ENCODE peak calls at places on chromosomes 11 and 22, in five cellular contexts. W, T, O, N and E are unnamed samples.

GRCh38 chr11:65355013-65355775 is 643 bp downstream of the TIGD3 start:
- DNase-seq in W (no peak), T (peak), O (peak), N (no peak), E (no peak)

GRCh38 chr11:47189100-47189834 is 3.0 kb upstream of the PACSIN3 start:
- DNase-seq in W (no peak), T (no peak), O (peak), N (no peak), E (peak)

GRCh38 chr22:31091106-31091975 is 10.2 kb downstream of the SMTN start:
- DNase-seq in W (no peak), T (no peak), O (no peak), N (no peak), E (no peak)

GRCh38 chr11:35511666-35512065 is 13.8 kb downstream of the PAMR1 start:
- DNase-seq in W (no peak), T (no peak), O (no peak), N (no peak), E (peak)

GRCh38 chr11:44611088-44611487 is 45.6 kb downstream of the CD82 start:
- DNase-seq in W (no peak), T (no peak), O (no peak), N (no peak), E (no peak)

GRCh38 chr11:8531312-8531711 is 62.7 kb downstream of the STK33 start:
- DNase-seq in W (no peak), T (no peak), O (no peak), N (no peak), E (no peak)

GRCh38 chr11:125282596-125282914 is 118.0 kb downstream of the PKNOX2 start:
- DNase-seq in W (no peak), T (no peak), O (no peak), N (no peak), E (no peak)

GRCh38 chr11:103683581-103683980 is 352.9 kb upstream of the DDI1 start:
- DNase-seq in W (peak), T (no peak), O (no peak), N (no peak), E (no peak)

GRCh38 chr22:39537981-39538380 is 5.4 kb upstream of the RPS19BP1 start:
- DNase-seq in W (no peak), T (no peak), O (no peak), N (no peak), E (no peak)

GRCh38 chr11:107669156-107669740 is 42.6 kb downstream of the SLN start:
- DNase-seq in W (no peak), T (no peak), O (no peak), N (no peak), E (no peak)

GRCh38 chr11:23540101-23540561 is 679.9 kb upstream of the CCDC179 start:
- DNase-seq in W (peak), T (peak), O (peak), N (peak), E (peak)

DNA sequence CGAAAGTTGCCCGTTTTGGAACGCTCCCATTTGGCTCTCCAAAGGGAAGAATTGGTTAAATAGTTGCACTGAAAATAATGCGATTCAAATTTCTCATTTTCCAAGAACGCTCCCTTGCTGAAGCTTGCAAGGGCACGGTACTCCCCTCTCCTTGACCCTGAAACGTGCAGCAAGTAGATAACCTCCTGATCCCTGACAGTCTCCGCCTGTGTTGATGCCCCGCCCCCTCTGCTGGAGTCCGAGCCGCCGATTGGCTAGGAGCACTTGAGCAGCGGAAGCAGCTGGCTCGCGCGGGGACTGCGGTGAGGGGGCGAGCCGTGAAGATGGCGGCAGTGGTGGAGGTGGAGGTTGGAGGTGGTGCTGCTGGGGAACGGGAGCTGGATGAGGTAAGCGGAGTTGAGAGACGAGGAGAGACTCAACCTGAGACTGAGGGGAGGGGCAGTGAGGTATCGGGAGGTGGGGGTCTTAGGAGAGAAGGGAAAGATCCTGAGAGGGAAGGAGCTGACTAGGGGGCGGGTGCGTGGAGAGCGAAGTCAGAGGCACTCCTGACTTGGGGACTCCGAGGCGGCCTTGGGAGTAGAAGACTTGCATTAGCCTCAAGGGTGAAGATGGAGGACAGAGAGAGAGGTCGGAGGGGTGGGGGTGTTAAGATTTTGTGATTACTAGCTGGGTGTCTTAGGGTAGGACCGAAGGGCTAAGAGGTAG is at the start of gene RNF121:
- DNase-seq in W (peak), T (peak), O (peak), N (peak), E (peak)
- TF ChIP-seq POLR2A in W (no peak), T (peak), O (peak), N (peak), E (peak)

GRCh38 chr11:120230433-120231071 is 9.4 kb upstream of the POU2F3 start:
- DNase-seq in W (no peak), T (no peak), O (no peak), N (no peak), E (no peak)

GRCh38 chr11:120228794-120229384 is 11.1 kb upstream of the POU2F3 start:
- DNase-seq in W (no peak), T (peak), O (no peak), N (no peak), E (no peak)

GRCh38 chr11:120227228-120227852 is 12.6 kb upstream of the POU2F3 start:
- DNase-seq in W (no peak), T (no peak), O (no peak), N (no peak), E (no peak)

GRCh38 chr11:120231963-120232362 is 8.0 kb upstream of the POU2F3 start:
- DNase-seq in W (no peak), T (no peak), O (no peak), N (no peak), E (no peak)

DNA sequence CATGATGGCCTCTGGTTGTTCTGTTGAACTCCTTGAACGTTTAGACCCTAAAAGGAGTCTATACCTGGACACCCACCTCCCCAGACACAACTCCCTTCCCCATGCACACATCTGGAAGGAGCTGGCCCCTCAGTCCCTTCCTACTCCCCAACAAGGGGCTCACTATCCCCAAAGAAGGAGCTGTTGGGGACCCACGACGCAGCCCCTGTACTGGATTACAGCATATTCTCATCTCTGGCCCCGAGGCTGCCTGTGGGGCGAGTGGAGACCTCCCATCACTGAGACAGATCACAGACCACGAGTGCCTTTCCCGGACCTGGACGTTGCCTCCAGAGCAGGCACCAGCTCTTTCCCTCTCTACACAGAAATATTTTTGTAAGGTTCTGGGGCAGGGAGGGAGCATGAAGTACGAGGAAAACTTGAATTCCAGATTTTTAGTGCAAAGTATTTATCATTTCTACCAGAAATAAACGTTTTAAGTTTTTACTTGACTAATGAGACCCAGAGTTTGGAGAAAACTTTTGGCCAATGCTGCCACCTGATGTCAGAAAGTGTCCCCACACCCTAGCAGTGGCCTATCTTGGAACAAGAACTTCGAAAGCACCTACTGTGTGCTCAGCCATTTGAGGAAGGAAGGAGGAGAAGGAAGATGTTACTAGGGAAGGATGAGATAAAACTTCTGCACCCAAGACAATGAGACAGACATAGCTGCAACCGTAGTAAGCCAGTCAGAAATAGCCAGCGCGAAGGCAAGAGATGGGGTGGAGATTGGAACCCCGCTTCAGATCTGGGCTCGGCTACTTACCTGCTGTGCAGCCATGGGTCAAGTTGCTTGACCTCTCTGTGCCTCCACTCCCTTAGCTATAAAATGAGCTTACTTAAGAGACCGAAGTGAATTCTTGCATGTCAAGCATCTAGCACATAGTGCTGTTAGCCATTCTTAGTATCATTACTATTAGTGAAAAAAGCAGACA is 10.2 kb upstream of the POU2F3 start:
- DNase-seq in W (peak), T (peak), O (peak), N (no peak), E (no peak)
- TF ChIP-seq JUN in W (no peak), T (no peak), O (no peak), N (no peak), E (no peak)

GRCh38 chr22:24809331-24809730 is 3.3 kb downstream of the SGSM1 start:
- DNase-seq in W (no peak), T (no peak), O (no peak), N (no peak), E (no peak)

GRCh38 chr22:24807284-24807950 is 1.4 kb downstream of the SGSM1 start:
- DNase-seq in W (no peak), T (no peak), O (no peak), N (no peak), E (peak)

GRCh38 chr22:24803064-24803542 is 2.9 kb upstream of the SGSM1 start:
- DNase-seq in W (peak), T (peak), O (peak), N (peak), E (peak)

GRCh38 chr22:24806663-24807001 is 621 bp downstream of the SGSM1 start:
- DNase-seq in W (no peak), T (no peak), O (no peak), N (no peak), E (no peak)

GRCh38 chr22:24805790-24806662 is at the start of gene SGSM1:
- DNase-seq in W (peak), T (peak), O (peak), N (peak), E (peak)
- TF ChIP-seq POLR2A in W (no peak), T (no peak), O (no peak), N (peak), E (peak)

GRCh38 chr11:16610738-16611388 is 127.6 kb upstream of the C11orf58 start:
- DNase-seq in W (no peak), T (no peak), O (no peak), N (no peak), E (no peak)

GRCh38 chr11:16612801-16613400 is 125.5 kb upstream of the C11orf58 start:
- DNase-seq in W (peak), T (no peak), O (no peak), N (no peak), E (no peak)

GRCh38 chr11:16610213-16610737 is 128.2 kb upstream of the C11orf58 start:
- DNase-seq in W (no peak), T (no peak), O (no peak), N (no peak), E (no peak)

GRCh38 chr11:16612234-16612571 is 126.2 kb upstream of the C11orf58 start:
- DNase-seq in W (no peak), T (no peak), O (no peak), N (no peak), E (no peak)

DNA sequence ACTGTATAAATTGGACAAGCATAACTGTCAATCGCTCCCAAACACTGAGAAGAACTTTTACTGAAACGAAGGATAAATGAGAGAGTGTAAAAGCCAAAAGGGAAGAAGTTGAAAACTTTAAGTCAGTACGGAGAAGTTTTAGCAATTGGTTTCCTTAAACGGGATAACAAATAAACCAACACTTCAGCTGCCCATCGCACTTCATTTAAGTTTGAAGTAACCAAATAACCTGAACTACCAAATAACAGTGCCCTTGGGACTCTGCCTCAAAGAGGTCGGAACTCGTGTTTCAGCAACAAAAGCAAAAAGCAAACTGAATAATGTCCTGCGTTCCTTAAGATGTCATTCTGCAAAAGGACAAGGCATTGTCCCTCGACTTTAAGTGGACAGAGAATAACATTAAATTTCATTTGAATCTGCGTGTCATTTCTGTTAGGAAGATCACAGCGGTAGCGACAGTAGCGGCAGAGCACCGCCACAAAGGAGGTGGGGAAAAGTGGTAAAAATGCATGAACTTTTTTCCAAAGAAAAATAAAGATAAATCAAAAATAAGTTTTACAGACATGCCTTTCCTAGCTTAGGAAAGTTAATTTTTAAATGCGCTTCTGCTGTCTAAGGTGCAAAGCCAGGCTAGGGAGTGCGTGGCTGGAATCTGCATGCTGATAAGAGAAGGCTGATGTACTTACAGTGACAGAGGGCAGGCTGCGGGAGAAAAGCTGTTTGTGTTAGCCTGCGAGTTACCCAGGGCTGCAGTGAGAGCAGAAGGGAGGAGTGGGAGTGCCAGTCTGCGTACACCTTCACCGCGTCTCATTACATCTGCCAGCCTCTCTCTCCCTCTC is 126.8 kb upstream of the C11orf58 start:
- DNase-seq in W (no peak), T (no peak), O (no peak), N (no peak), E (no peak)
- TF ChIP-seq JUN in W (no peak), T (no peak), O (no peak), N (no peak), E (no peak)

GRCh38 chr11:134047586-134047999 is 21.3 kb upstream of the JAM3 start:
- DNase-seq in W (no peak), T (peak), O (no peak), N (no peak), E (no peak)
- TF ChIP-seq POLR2A in W (no peak), T (no peak), O (no peak), N (no peak), E (no peak)

GRCh38 chr11:3823762-3824506 is 15.6 kb downstream of the PGAP2 start:
- DNase-seq in W (no peak), T (no peak), O (no peak), N (no peak), E (no peak)
- TF ChIP-seq JUN in W (no peak), T (no peak), O (no peak), N (no peak), E (no peak)

GRCh38 chr11:93541154-93541553 is 2.0 kb downstream of the SMCO4 start:
- DNase-seq in W (no peak), T (no peak), O (no peak), N (no peak), E (no peak)

GRCh38 chr11:93542753-93543246 is 391 bp downstream of the SMCO4 start:
- DNase-seq in W (peak), T (no peak), O (no peak), N (no peak), E (no peak)

GRCh38 chr11:93543292-93543977 is at the start of gene SMCO4:
- DNase-seq in W (peak), T (peak), O (peak), N (peak), E (peak)

GRCh38 chr11:93540337-93540736 is 2.9 kb downstream of the SMCO4 start:
- DNase-seq in W (no peak), T (no peak), O (no peak), N (no peak), E (no peak)

GRCh38 chr11:93541884-93542752 is 1.1 kb downstream of the SMCO4 start:
- DNase-seq in W (peak), T (peak), O (peak), N (peak), E (peak)
- TF ChIP-seq POLR2A in W (no peak), T (no peak), O (no peak), N (peak), E (no peak)